ENCODE peak calls at places on chromosome 6, in six cellular contexts. R, D, X, I, B and Z are unnamed samples.

GRCh38 chr6:35046098-35046497 is 95.0 kb downstream of the TCP11 start:
- DNase-seq in I (no peak), R (no peak), D (no peak), X (no peak), B (no peak), Z (no peak)

GRCh38 chr6:24431045-24431451 is 28.3 kb downstream of the MRS2 start:
- DNase-seq in D (no peak), I (peak; percentile 54), X (peak; percentile 34), B (no peak), R (peak; percentile 28), Z (peak; percentile 67)

GRCh38 chr6:155254139-155254538 is 9.7 kb upstream of the CLDN20 start:
- DNase-seq in X (no peak), B (no peak), I (no peak), D (no peak), R (no peak), Z (no peak)

GRCh38 chr6:30918675-30919074 is 4.6 kb downstream of the VARS2 start:
- DNase-seq in R (no peak), D (no peak), X (no peak), I (no peak), B (no peak), Z (no peak)

GRCh38 chr6:159110013-159110412 is 59.2 kb upstream of the FNDC1 start:
- DNase-seq in B (no peak), X (peak; percentile 38), I (peak; percentile 49), D (no peak), R (peak; percentile 13), Z (peak; percentile 54)

GRCh38 chr6:73353636-73354388 is at the start of gene DPPA5:
- DNase-seq in I (no peak), R (no peak), D (no peak), B (peak; percentile 56), X (no peak), Z (no peak)

GRCh38 chr6:4577406-4577805 is 198.8 kb upstream of the CDYL start:
- DNase-seq in X (peak; percentile 96), D (no peak), B (no peak), I (no peak), R (peak; percentile 67), Z (peak; percentile 98)

GRCh38 chr6:46269447-46270229 is 98.9 kb upstream of the ENPP5 start:
- DNase-seq in R (no peak), X (no peak), D (no peak), B (no peak), I (no peak), Z (no peak)

GRCh38 chr6:11527274-11527870 is 10.2 kb upstream of the TMEM170B start:
- DNase-seq in I (no peak), X (no peak), B (no peak), D (no peak), R (no peak), Z (no peak)
- TF ChIP-seq CTCF in I (no peak), X (no peak), B (no peak), D (no peak), R (no peak), Z (no peak)

GRCh38 chr6:1311400-1312192 is at the start of gene FOXQ1:
- DNase-seq in D (peak; percentile 59), B (peak; percentile 94), X (peak; percentile 18), R (no peak), I (no peak), Z (no peak)

GRCh38 chr6:1312444-1313363 is 806 bp downstream of the FOXQ1 start:
- DNase-seq in D (no peak), R (no peak), I (no peak), X (no peak), B (peak; percentile 83), Z (no peak)

GRCh38 chr6:1313364-1313754 is 1.5 kb downstream of the FOXQ1 start:
- DNase-seq in D (no peak), I (no peak), X (no peak), B (no peak), R (no peak), Z (no peak)

GRCh38 chr6:1310628-1311399 is 1.1 kb upstream of the FOXQ1 start:
- DNase-seq in B (peak; percentile 90), I (no peak), X (no peak), R (no peak), D (peak; percentile 40), Z (no peak)

DNA sequence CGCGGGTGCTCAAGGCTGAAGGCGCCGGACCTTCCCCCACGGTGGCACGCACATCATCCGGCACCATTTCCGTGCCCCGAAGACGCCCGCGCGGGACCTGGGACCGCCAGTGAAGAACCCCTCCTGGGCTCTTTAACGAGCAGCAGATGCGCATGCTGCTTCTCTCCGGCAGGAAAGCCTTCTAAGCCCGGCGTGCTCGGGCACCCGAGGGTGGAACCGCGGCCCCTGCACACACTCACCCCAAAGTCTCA is 220 bp downstream of the FOXQ1 start:
- DNase-seq in B (no peak), R (no peak), D (no peak), X (no peak), I (no peak), Z (no peak)
- H3K4me3 ChIP-seq in B (peak overlapping the region; percentile 31), R (peak overlapping the region; percentile 45), D (peak overlapping the region; percentile 61), X (peak overlapping the region; percentile 89), I (no peak overlapping the region), Z (no peak overlapping the region)

DNA sequence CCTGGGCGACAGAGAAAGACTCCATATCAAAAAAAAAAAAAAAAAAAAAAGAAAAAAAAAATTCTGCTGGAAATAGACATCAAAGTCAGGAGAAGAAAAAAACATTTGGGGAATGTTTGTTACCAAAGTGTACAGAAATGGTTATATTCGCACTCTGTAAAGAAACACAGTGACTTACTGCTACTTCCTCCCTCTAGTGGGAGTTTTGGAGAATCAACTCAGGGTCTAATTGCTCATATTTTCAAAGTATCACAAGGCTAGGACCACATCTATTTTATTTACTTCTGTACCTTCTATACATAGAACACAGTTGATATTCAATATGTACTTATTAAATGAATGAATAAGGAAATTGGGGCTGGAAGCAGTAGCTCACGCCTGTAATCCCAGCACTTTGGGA is 24.4 kb downstream of the ARG1 start:
- DNase-seq in I (no peak), R (no peak), B (no peak), D (no peak), X (no peak), Z (peak; percentile 5)
- TF ChIP-seq CTCF in I (peak; percentile 42), R (peak; percentile 30), B (no peak), D (no peak), X (no peak), Z (peak; percentile 37)

GRCh38 chr6:134172020-134172766 is 119.8 kb upstream of the SLC2A12 start:
- DNase-seq in I (no peak), R (no peak), B (no peak), D (no peak), X (no peak), Z (peak; percentile 52)
- H3K4me3 ChIP-seq in I (peak overlapping the region; percentile 87), R (peak overlapping the region; percentile 63), B (peak overlapping the region; percentile 72), D (peak overlapping the region; percentile 78), X (peak overlapping the region; percentile 97), Z (peak overlapping the region; percentile 90)